ENCODE peak calls at places on chromosomes 11 and 22, in six cellular contexts. K is H7; Y is stimulated activated CD4-positive, alpha-beta T cell treated with anti-CD3 and anti-CD28 coated beads, Interleukin-15, amount 100 ng/mL, for 1 hour; F is NCI-H1105; J is breast epithelium; M is NCI-H2081. B is an unnamed sample.

GRCh38 chr11:120554771-120555432 is 43.4 kb downstream of the GRIK4 start:
- DNase-seq in K (peak; percentile 78), Y (no peak), F (no peak), J (no peak), M (no peak), B (no peak)

GRCh38 chr11:118398797-118399564 is 2.4 kb upstream of the ATP5MG start:
- DNase-seq in K (no peak), Y (no peak), F (no peak), J (no peak), M (no peak), B (peak; percentile 43)

GRCh38 chr11:20059587-20060021 is 100.7 kb downstream of the DBX1 start:
- DNase-seq in K (no peak), Y (no peak), F (no peak), J (no peak), M (no peak), B (no peak)

GRCh38 chr11:44992181-44992582 is 41.5 kb upstream of the TP53I11 start:
- DNase-seq in K (no peak), Y (no peak), F (no peak), J (peak; percentile 36), M (no peak), B (no peak)

GRCh38 chr22:33328789-33329296 is 270.7 kb upstream of the SYN3 start:
- DNase-seq in K (no peak), Y (no peak), F (no peak), J (no peak), M (no peak), B (no peak)

GRCh38 chr22:22400964-22401363 is 107.6 kb downstream of the ZNF280B start:
- DNase-seq in K (no peak), Y (no peak), F (no peak), J (no peak), M (no peak), B (no peak)

GRCh38 chr11:33410086-33410765 is 153.0 kb downstream of the HIPK3 start:
- DNase-seq in K (no peak), Y (no peak), F (no peak), J (no peak), M (no peak), B (no peak)

GRCh38 chr22:26835929-26836528 is 178.6 kb downstream of the MIAT start:
- DNase-seq in K (peak; percentile 83), Y (no peak), F (peak; percentile 34), J (no peak), M (peak; percentile 34), B (peak; percentile 20)

GRCh38 chr11:43555811-43556210 is 124.7 kb upstream of the HSD17B12 start:
- DNase-seq in K (no peak), Y (no peak), F (no peak), J (no peak), M (no peak), B (no peak)

GRCh38 chr11:73528877-73529530 is 68.9 kb downstream of the FAM168A start:
- DNase-seq in K (no peak), Y (no peak), F (no peak), J (no peak), M (no peak), B (no peak)

GRCh38 chr22:31628969-31629723 is 32.9 kb downstream of the PISD start:
- DNase-seq in K (peak; percentile 72), Y (no peak), F (no peak), J (no peak), M (no peak), B (no peak)

GRCh38 chr11:116657842-116658825 is 114.7 kb downstream of the BUD13 start:
- DNase-seq in K (peak; percentile 36), Y (no peak), F (no peak), J (no peak), M (no peak), B (no peak)